ENCODE peak calls at places on chromosomes 1 and 21, in eight cellular contexts. X is fibroblast of mammary gland, D is upper lobe of right lung, C is IMR-90, W is bronchial epithelial cell, O is brain microvascular endothelial cell, H is H1, T is tibial artery. I is an unnamed sample.
A peak's percentile ranks its signal among the peaks of the same experiment; 100 is the strongest.

GRCh38 chr1:182603646-182604127 is 502 bp downstream of the RGS16 start:
- DNase-seq in X (no peak), C (no peak), T (no peak), H (no peak), O (no peak), D (no peak), W (no peak), I (peak; percentile 48)

GRCh38 chr1:30225336-30225735 is 498.0 kb downstream of the MATN1 start:
- DNase-seq in W (no peak), H (no peak), T (no peak), O (no peak), D (no peak), X (no peak), C (no peak), I (no peak)

GRCh38 chr1:231519166-231519565 is 9.3 kb upstream of the TSNAX start:
- DNase-seq in W (peak; percentile 34), T (no peak), X (peak; percentile 51), O (no peak), C (peak; percentile 15), H (no peak), D (no peak), I (no peak)

GRCh38 chr1:206867716-206868115 is 2.3 kb downstream of the IL20 start:
- DNase-seq in W (peak; percentile 73), H (no peak), X (no peak), C (no peak), D (no peak), O (no peak), T (no peak), I (no peak)

GRCh38 chr1:82317671-82318070 is 516.9 kb downstream of the ADGRL2 start:
- DNase-seq in X (peak; percentile 31), H (no peak), D (no peak), W (peak; percentile 84), T (no peak), O (peak; percentile 58), C (no peak), I (no peak)

GRCh38 chr1:11533790-11534787 is 55.1 kb downstream of the DISP3 start:
- DNase-seq in C (no peak), H (no peak), O (no peak), X (no peak), T (no peak), D (peak; percentile 55), W (no peak), I (no peak)

GRCh38 chr1:94385354-94385947 is 32.7 kb upstream of the ABCD3 start:
- DNase-seq in X (no peak), O (no peak), W (no peak), T (no peak), H (no peak), C (no peak), D (no peak), I (no peak)

GRCh38 chr1:234553241-234554156 is 56.5 kb downstream of the IRF2BP2 start:
- DNase-seq in T (no peak), C (peak; percentile 94), W (no peak), O (peak; percentile 94), H (no peak), D (no peak), X (peak; percentile 86), I (no peak)

GRCh38 chr1:109158433-109158832 is 44.5 kb downstream of the ELAPOR1 start:
- DNase-seq in C (no peak), W (no peak), T (no peak), H (no peak), X (no peak), D (no peak), O (no peak), I (no peak)

GRCh38 chr1:205077934-205078311 is 6.3 kb downstream of the TMEM81 start:
- DNase-seq in H (no peak), C (no peak), T (no peak), W (no peak), O (no peak), X (peak; percentile 49), D (no peak), I (no peak)

GRCh38 chr1:31706384-31707058 is 2.7 kb upstream of the COL16A1 start:
- DNase-seq in C (peak; percentile 21), T (no peak), X (no peak), D (no peak), H (no peak), W (no peak), O (no peak), I (no peak)

GRCh38 chr21:43767980-43768867 is 7.9 kb downstream of the CSTB start:
- DNase-seq in D (peak; percentile 91), W (peak; percentile 89), O (peak; percentile 75), X (peak; percentile 93), H (peak; percentile 56), C (peak; percentile 75), T (peak; percentile 49), I (no peak)

GRCh38 chr1:33132549-33132948 is 49.3 kb downstream of the TRIM62 start:
- DNase-seq in X (no peak), O (no peak), H (no peak), T (no peak), D (no peak), C (no peak), W (no peak), I (no peak)

GRCh38 chr1:84366786-84367185 is 31.5 kb upstream of the DNASE2B start:
- DNase-seq in H (no peak), C (peak; percentile 64), O (no peak), W (no peak), X (peak; percentile 87), D (no peak), T (no peak), I (no peak)

GRCh38 chr1:11441211-11441952 is 37.6 kb upstream of the DISP3 start:
- DNase-seq in W (no peak), D (no peak), X (no peak), H (no peak), T (no peak), O (no peak), C (no peak), I (no peak)

GRCh38 chr1:101509370-101509769 is 272.6 kb downstream of the S1PR1 start:
- DNase-seq in X (no peak), O (no peak), D (no peak), H (no peak), C (no peak), W (no peak), T (no peak), I (no peak)

GRCh38 chr1:39833121-39833520 is 44.5 kb upstream of the BMP8B start:
- DNase-seq in D (no peak), T (no peak), X (peak; percentile 12), C (peak; percentile 4), O (no peak), H (no peak), W (no peak), I (no peak)

GRCh38 chr1:1013922-1014617 is 773 bp downstream of the ISG15 start:
- DNase-seq in X (peak; percentile 28), T (no peak), H (peak; percentile 63), O (no peak), C (peak; percentile 21), D (no peak), W (no peak), I (peak; percentile 76)

GRCh38 chr1:58679463-58679862 is 20.4 kb downstream of the MYSM1 start:
- DNase-seq in W (no peak), O (no peak), H (no peak), T (no peak), C (no peak), D (no peak), X (no peak), I (no peak)

GRCh38 chr1:205711105-205712048 is 31.1 kb upstream of the SLC45A3 start:
- DNase-seq in T (peak; percentile 65), C (peak; percentile 86), D (no peak), O (peak; percentile 84), W (peak; percentile 71), H (no peak), X (peak; percentile 86), I (peak; percentile 85)

GRCh38 chr1:94237291-94238226 is at the start of gene ARHGAP29:
- DNase-seq in X (peak; percentile 58), D (peak; percentile 93), C (peak; percentile 50), T (peak; percentile 64), W (peak; percentile 55), H (peak; percentile 89), O (peak; percentile 74), I (peak; percentile 64)

GRCh38 chr1:7785108-7785507 is 1.0 kb downstream of the PER3 start:
- DNase-seq in C (no peak), D (no peak), W (no peak), T (no peak), O (no peak), X (no peak), H (no peak), I (no peak)
- H3K4me3 ChIP-seq in C (no peak overlapping the region), D (peak overlapping the region; percentile 72), W (no peak overlapping the region), T (peak overlapping the region; percentile 79), O (no peak overlapping the region), X (no peak overlapping the region), H (peak overlapping the region; percentile 62), I (no peak overlapping the region)

DNA sequence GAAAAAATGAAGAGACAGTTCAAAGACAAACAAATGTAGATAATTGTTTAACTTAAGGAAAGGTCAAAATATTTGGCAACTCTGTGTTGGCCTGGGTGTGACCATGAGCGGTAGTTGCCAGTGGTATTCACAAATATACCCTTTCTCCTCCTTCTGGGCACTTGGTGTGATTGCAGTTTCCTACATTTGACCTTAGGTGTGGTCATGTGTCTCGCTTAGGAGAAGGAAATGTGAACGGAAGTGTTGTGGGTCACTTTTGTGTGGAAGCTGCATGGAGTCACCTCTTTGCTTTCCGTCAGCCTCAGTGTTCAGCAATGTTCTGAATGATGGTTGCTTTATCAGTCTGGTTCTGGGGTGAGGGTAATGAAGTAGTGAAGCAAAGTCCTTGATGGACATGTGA is 3.4 kb upstream of the PCSK9 start:
- DNase-seq in H (no peak), D (no peak), W (peak; percentile 6), C (no peak), X (no peak), T (no peak), O (no peak), I (no peak)
- TF ChIP-seq CTCF in H (peak; percentile 29), D (peak; percentile 32), W (no peak), C (no peak), X (no peak), T (no peak), O (peak; percentile 15), I (no peak)

GRCh38 chr1:210293191-210293607 is 35.5 kb upstream of the HHAT start:
- DNase-seq in O (peak; percentile 4), C (peak; percentile 1), W (no peak), D (no peak), X (peak; percentile 95), T (peak; percentile 68), H (no peak), I (no peak)

GRCh38 chr1:210291088-210291487 is 37.6 kb upstream of the HHAT start:
- DNase-seq in D (no peak), C (no peak), W (no peak), O (no peak), H (no peak), T (no peak), X (no peak), I (no peak)

GRCh38 chr1:210292276-210292851 is 36.3 kb upstream of the HHAT start:
- DNase-seq in D (peak; percentile 93), C (no peak), T (peak; percentile 42), W (no peak), H (peak; percentile 89), X (no peak), O (no peak), I (no peak)

GRCh38 chr1:210289248-210289647 is 39.5 kb upstream of the HHAT start:
- DNase-seq in C (no peak), T (no peak), W (no peak), D (no peak), X (no peak), H (no peak), O (no peak), I (no peak)

GRCh38 chr1:210291786-210292275 is 36.9 kb upstream of the HHAT start:
- DNase-seq in H (no peak), O (no peak), C (no peak), W (no peak), D (no peak), T (no peak), X (peak; percentile 86), I (no peak)
- H3K4me3 ChIP-seq in H (peak overlapping the region; percentile 68), O (peak overlapping the region; percentile 49), C (no peak overlapping the region), W (peak overlapping the region; percentile 39), D (peak overlapping the region; percentile 49), T (peak overlapping the region; percentile 65), X (peak overlapping the region; percentile 29), I (no peak overlapping the region)

GRCh38 chr21:41663805-41664788 is 102.8 kb downstream of the RIPK4 start:
- DNase-seq in O (peak; percentile 46), D (no peak), H (no peak), T (no peak), X (peak; percentile 44), C (peak; percentile 32), W (no peak), I (peak; percentile 15)
- TF ChIP-seq CTCF in O (no peak), D (no peak), H (peak; percentile 57), T (no peak), X (no peak), C (no peak), W (no peak), I (no peak)

I was measured in GM12865.